ENCODE peak calls at places on chromosomes 4 and X, in five cellular contexts. G is K562, V is HepG2, H is SK-N-SH, F is GM12878. A is an unnamed sample.

GRCh38 chr4:83109480-83110221 is 4.9 kb downstream of the PLAC8 start:
- DNase-seq in H (peak; percentile 77), G (no peak), F (no peak), V (no peak), A (peak; percentile 3)

GRCh38 chr4:23091674-23092073 is 398.9 kb downstream of the GBA3 start:
- DNase-seq in H (no peak), F (no peak), V (no peak), G (no peak), A (no peak)

GRCh38 chr4:52729586-52729985 is 21.6 kb downstream of the ERVMER34-1 start:
- DNase-seq in G (no peak), F (no peak), H (no peak), V (no peak), A (no peak)

GRCh38 chr4:2932951-2933565 is 30.1 kb downstream of the NOP14 start:
- DNase-seq in F (no peak), V (no peak), H (peak; percentile 72), G (no peak), A (no peak)

GRCh38 chr4:4730214-4730613 is 129.3 kb upstream of the MSX1 start:
- DNase-seq in G (no peak), H (no peak), V (no peak), F (no peak), A (no peak)

GRCh38 chr4:56424697-56425514 is 10.5 kb downstream of the PPAT start:
- DNase-seq in F (no peak), G (peak; percentile 24), H (peak; percentile 39), V (no peak), A (peak; percentile 45)

GRCh38 chrX:9153299-9153698 is 119.4 kb upstream of the FAM9B start:
- DNase-seq in F (no peak), V (no peak), H (no peak), G (no peak), A (peak; percentile 65)

GRCh38 chrX:100410901-100411801 is 1.1 kb upstream of the PCDH19 start:
- DNase-seq in V (no peak), H (peak; percentile 33), F (no peak), G (no peak), A (no peak)

DNA sequence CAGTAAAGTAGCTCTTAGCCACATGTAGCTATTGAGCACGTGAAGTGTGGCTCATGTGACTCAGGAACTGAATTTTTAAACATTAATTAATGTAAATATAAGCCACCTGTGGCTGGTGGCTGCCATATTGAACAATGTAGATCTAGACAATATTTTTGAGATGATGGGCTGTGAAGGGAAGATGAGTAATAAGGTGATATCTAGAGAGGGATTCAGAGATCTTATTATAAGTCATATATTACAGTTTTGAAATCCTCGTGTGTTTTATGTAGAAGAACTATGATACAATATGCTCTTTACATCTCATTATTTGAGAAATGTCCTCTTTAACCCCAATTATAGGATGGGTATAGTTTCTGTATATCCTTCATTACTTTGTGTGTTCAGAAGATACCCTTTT is 5.6 kb downstream of the GAR1 start:
- DNase-seq in G (no peak), F (no peak), V (no peak), H (no peak), A (no peak)
- TF ChIP-seq MXI1 in G (no peak), F (no peak), V (no peak), H (no peak), A (no peak)

GRCh38 chrX:95065151-95065550 is 1391.1 kb downstream of the FAM133A start:
- DNase-seq in V (no peak), H (no peak), G (no peak), F (no peak), A (no peak)

GRCh38 chrX:95071621-95072020 is 1397.6 kb downstream of the FAM133A start:
- DNase-seq in G (no peak), V (no peak), F (no peak), H (no peak), A (peak; percentile 2)

GRCh38 chrX:95076449-95076848 is 1402.4 kb downstream of the FAM133A start:
- DNase-seq in F (no peak), G (no peak), H (peak; percentile 0), V (peak; percentile 2), A (peak; percentile 10)

GRCh38 chrX:95071052-95071451 is 1397.0 kb downstream of the FAM133A start:
- DNase-seq in F (no peak), H (no peak), G (no peak), V (no peak), A (no peak)
- TF ChIP-seq MXI1 in F (no peak), H (no peak), G (no peak), V (no peak), A (no peak)

DNA sequence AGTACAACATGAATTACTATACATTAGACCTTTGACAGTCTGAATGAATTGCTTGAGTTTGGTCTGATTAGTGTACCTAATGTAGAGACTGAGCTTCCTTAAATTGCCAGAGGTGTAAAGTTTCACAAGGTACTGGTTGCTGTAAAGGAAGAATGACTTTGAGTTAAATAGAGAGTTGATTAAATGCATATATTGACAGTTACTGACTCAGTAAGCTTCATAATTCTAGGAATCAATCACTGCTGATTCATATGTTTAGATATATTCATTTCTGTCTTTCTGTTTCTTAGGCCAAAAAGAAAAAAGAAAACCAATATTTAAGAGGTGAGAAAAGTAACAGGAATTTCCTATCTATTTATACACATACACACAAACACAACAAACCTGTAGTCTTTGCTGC is 16.2 kb upstream of the ART3 start:
- DNase-seq in G (no peak), H (no peak), V (no peak), F (peak; percentile 53), A (no peak)
- TF ChIP-seq MXI1 in G (no peak), H (no peak), V (no peak), F (no peak), A (no peak)

GRCh38 chr4:181952478-181952877 is 290.7 kb upstream of the TENM3 start:
- DNase-seq in H (no peak), F (no peak), V (no peak), G (no peak), A (peak; percentile 96)
- TF ChIP-seq MXI1 in H (no peak), F (no peak), V (no peak), G (no peak), A (peak; percentile 51)

GRCh38 chr4:138996090-138996489 is 19.5 kb upstream of the NOCT start:
- DNase-seq in V (no peak), H (no peak), G (no peak), F (no peak), A (no peak)

GRCh38 chr4:138992676-138993075 is 22.9 kb upstream of the NOCT start:
- DNase-seq in V (no peak), F (no peak), G (no peak), H (no peak), A (no peak)
- TF ChIP-seq MXI1 in V (no peak), F (no peak), G (no peak), H (no peak), A (no peak)

DNA sequence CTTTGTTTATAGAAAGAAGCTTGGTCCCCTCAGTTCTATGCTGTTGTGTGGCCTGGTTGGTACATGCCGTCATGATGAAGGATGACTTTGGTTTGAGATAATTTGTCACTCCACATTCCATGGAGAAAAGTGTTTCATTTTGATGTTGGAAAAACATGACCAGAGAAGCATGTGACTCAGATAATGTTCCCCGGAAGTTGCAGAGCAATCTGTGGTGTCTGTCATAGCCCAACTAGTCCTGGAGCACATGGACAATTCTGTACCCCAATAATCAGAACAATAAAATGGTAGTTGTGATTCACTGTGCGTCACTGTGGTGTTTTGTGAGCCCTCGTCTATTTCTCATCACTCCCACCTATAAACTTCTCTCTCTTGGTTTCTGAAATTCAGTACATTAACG is 85.1 kb downstream of the PDK3 start:
- DNase-seq in F (no peak), V (no peak), H (no peak), G (no peak), A (no peak)
- TF ChIP-seq MXI1 in F (no peak), V (no peak), H (no peak), G (no peak), A (no peak)

GRCh38 chrX:6226646-6227444 is 1.8 kb downstream of the NLGN4X start:
- DNase-seq in H (peak; percentile 68), V (no peak), G (no peak), F (no peak), A (no peak)
- TF ChIP-seq MXI1 in H (no peak), V (no peak), G (no peak), F (no peak), A (no peak)

GRCh38 chrX:14616301-14616700 is 87.0 kb downstream of the GLRA2 start:
- DNase-seq in H (no peak), F (no peak), G (no peak), V (no peak), A (peak; percentile 38)

GRCh38 chrX:14616876-14617275 is 87.5 kb downstream of the GLRA2 start:
- DNase-seq in V (no peak), F (no peak), H (no peak), G (no peak), A (peak; percentile 38)
- TF ChIP-seq MXI1 in V (no peak), F (no peak), H (no peak), G (no peak), A (no peak)